ENCODE peak calls at places on chromosome 4, in ten cellular contexts. O, Q, S, D, T, U, J, G, K and B are unnamed samples.

GRCh38 chr4:18012115-18012806 is 9.3 kb downstream of the LCORL start:
- DNase-seq in G (no peak), U (no peak), K (no peak), S (no peak), O (no peak), T (no peak), Q (no peak), J (no peak), D (peak), B (no peak)

GRCh38 chr4:33467291-33467690 is 2747.1 kb downstream of the PCDH7 start:
- DNase-seq in Q (no peak), U (no peak), T (no peak), D (no peak), K (no peak), O (no peak), G (no peak), J (no peak), S (no peak), B (no peak)

GRCh38 chr4:94489075-94489474 is 37.3 kb downstream of the PDLIM5 start:
- DNase-seq in T (no peak), Q (peak), K (no peak), O (no peak), U (no peak), D (no peak), G (no peak), S (no peak), J (no peak), B (no peak)

GRCh38 chr4:110371016-110371795 is 104.7 kb upstream of the ENPEP start:
- DNase-seq in O (no peak), J (no peak), K (no peak), Q (no peak), T (no peak), G (no peak), D (no peak), S (no peak), U (no peak), B (peak)

GRCh38 chr4:109547394-109547793 is 12.7 kb upstream of the MCUB start:
- DNase-seq in G (no peak), Q (peak), U (peak), D (no peak), J (no peak), S (no peak), T (no peak), O (no peak), K (no peak), B (no peak)

GRCh38 chr4:169243808-169244207 is 26.9 kb downstream of the SH3RF1 start:
- DNase-seq in S (no peak), T (no peak), D (peak), G (no peak), J (no peak), Q (peak), U (peak), O (no peak), K (no peak), B (peak)

GRCh38 chr4:110071466-110071865 is 126.9 kb downstream of the ELOVL6 start:
- DNase-seq in D (no peak), S (no peak), O (peak), Q (no peak), K (no peak), T (peak), G (no peak), U (no peak), J (no peak), B (no peak)

GRCh38 chr4:161792991-161793390 is 370.8 kb downstream of the FSTL5 start:
- DNase-seq in K (peak), S (no peak), O (no peak), U (no peak), D (no peak), T (no peak), G (no peak), J (no peak), Q (no peak), B (no peak)

GRCh38 chr4:57442834-57443291 is 332.7 kb upstream of the IGFBP7 start:
- DNase-seq in Q (peak), J (no peak), U (peak), K (no peak), S (peak), O (peak), G (peak), D (peak), T (peak), B (peak)

GRCh38 chr4:168713193-168713592 is 216.3 kb downstream of the PALLD start:
- DNase-seq in O (no peak), K (no peak), G (no peak), J (no peak), U (no peak), D (no peak), S (no peak), T (no peak), Q (no peak), B (no peak)

GRCh38 chr4:22413416-22413815 is 102.5 kb downstream of the ADGRA3 start:
- DNase-seq in J (no peak), K (no peak), T (no peak), U (no peak), Q (no peak), O (no peak), S (no peak), G (no peak), D (no peak), B (no peak)

GRCh38 chr4:128727658-128728057 is 81.8 kb upstream of the JADE1 start:
- DNase-seq in O (no peak), S (no peak), D (peak), T (no peak), G (no peak), U (no peak), K (no peak), Q (no peak), J (no peak), B (no peak)

GRCh38 chr4:53931423-53932060 is 132.9 kb downstream of the CHIC2 start:
- DNase-seq in J (no peak), G (no peak), T (no peak), O (no peak), K (no peak), S (no peak), U (no peak), Q (no peak), D (peak), B (no peak)

GRCh38 chr4:107248571-107248970 is 212.5 kb upstream of the DKK2 start:
- DNase-seq in K (no peak), U (no peak), D (no peak), G (no peak), O (no peak), S (no peak), Q (peak), J (no peak), T (no peak), B (no peak)

GRCh38 chr4:5101571-5101970 is 50.3 kb downstream of the STK32B start:
- DNase-seq in Q (no peak), G (no peak), O (no peak), J (no peak), D (no peak), S (no peak), U (no peak), T (no peak), K (no peak), B (no peak)

GRCh38 chr4:121951570-121952110 is at the start of gene TRPC3:
- DNase-seq in Q (no peak), G (no peak), O (peak), S (no peak), T (peak), K (peak), J (peak), D (peak), U (peak), B (peak)

GRCh38 chr4:94595880-94596483 is 144.2 kb downstream of the PDLIM5 start:
- DNase-seq in K (no peak), S (no peak), Q (peak), U (peak), T (no peak), G (peak), J (no peak), D (peak), O (no peak), B (peak)

GRCh38 chr4:51851937-51852290 is 9.0 kb downstream of the DCUN1D4 start:
- DNase-seq in G (no peak), Q (no peak), S (no peak), D (no peak), K (no peak), O (no peak), U (no peak), T (no peak), J (no peak), B (no peak)

GRCh38 chr4:142875117-142875516 is 29.0 kb upstream of the INPP4B start:
- DNase-seq in O (no peak), T (no peak), Q (no peak), G (no peak), U (no peak), J (no peak), S (no peak), D (no peak), K (no peak), B (no peak)

GRCh38 chr4:102825261-102826071 is 1.9 kb downstream of the UBE2D3 start:
- DNase-seq in S (peak), O (peak), J (peak), D (peak), K (no peak), G (no peak), U (peak), Q (peak), T (peak), B (peak)

GRCh38 chr4:165369522-165369921 is 9.3 kb upstream of the CPE start:
- DNase-seq in G (no peak), K (no peak), Q (peak), T (no peak), J (no peak), U (no peak), O (peak), S (no peak), D (no peak), B (peak)

GRCh38 chr4:174663254-174663653 is 141.0 kb upstream of the HPGD start:
- DNase-seq in J (no peak), O (no peak), K (no peak), Q (peak), D (peak), T (no peak), G (no peak), S (no peak), U (no peak), B (peak)

GRCh38 chr4:46818604-46819003 is 90.4 kb downstream of the COX7B2 start:
- DNase-seq in K (no peak), U (no peak), Q (no peak), G (no peak), S (no peak), O (no peak), T (no peak), D (no peak), J (no peak), B (no peak)

GRCh38 chr4:24473309-24473721 is 111.0 kb downstream of the DHX15 start:
- DNase-seq in D (peak), O (peak), U (no peak), T (peak), K (no peak), J (peak), G (no peak), S (peak), Q (peak), B (peak)
- TF ChIP-seq CTCF in D (no peak), O (no peak), U (no peak), T (no peak), K (peak), J (no peak), G (no peak), S (no peak), Q (no peak), B (no peak)

GRCh38 chr4:39710098-39710896 is 12.4 kb downstream of the UBE2K start:
- DNase-seq in D (no peak), U (no peak), O (no peak), J (no peak), T (no peak), Q (no peak), G (no peak), S (no peak), K (no peak), B (no peak)
- H3K4me3 ChIP-seq in D (no peak), U (no peak), O (no peak), J (no peak), T (no peak), Q (no peak), G (no peak), S (no peak), K (no peak), B (no peak)

GRCh38 chr4:31995943-31996901 is 1276.1 kb downstream of the PCDH7 start:
- DNase-seq in S (peak), G (no peak), Q (no peak), U (no peak), D (no peak), O (no peak), J (no peak), K (peak), T (no peak), B (no peak)
- TF ChIP-seq CTCF in S (no peak), G (no peak), Q (no peak), U (no peak), D (no peak), O (no peak), J (no peak), K (no peak), T (no peak), B (no peak)

GRCh38 chr4:98546910-98547544 is 111.4 kb downstream of the TSPAN5 start:
- DNase-seq in O (no peak), K (no peak), J (peak), U (peak), G (no peak), S (no peak), D (peak), T (peak), Q (no peak), B (peak)
- H3K4me3 ChIP-seq in O (peak), K (no peak), J (peak), U (peak), G (no peak), S (no peak), D (peak), T (peak), Q (no peak), B (peak)